ENCODE peak calls at places on chromosome 5, in five cellular contexts. I is NCI-H2029 treated with DMSO at 0.1 percent for 48 hours, A is anterior cingulate cortex, N is cardiac fibroblast, M is GM04503. Z is an unnamed sample.

GRCh38 chr5:73280821-73281746 is 108.1 kb downstream of the TMEM174 start:
- DNase-seq in N (peak), A (no peak), M (no peak), I (peak), Z (no peak)

GRCh38 chr5:171315386-171315891 is 6.4 kb downstream of the TLX3 start:
- DNase-seq in M (no peak), I (no peak), A (no peak), N (no peak), Z (no peak)

GRCh38 chr5:142110046-142110531 is 1.5 kb downstream of the NDFIP1 start:
- DNase-seq in M (no peak), A (no peak), N (peak), I (no peak), Z (peak)

GRCh38 chr5:180533845-180534244 is 39.7 kb downstream of the CNOT6 start:
- DNase-seq in N (no peak), M (no peak), A (no peak), I (no peak), Z (no peak)

GRCh38 chr5:142301487-142302035 is 23.3 kb downstream of the SPRY4 start:
- DNase-seq in I (no peak), N (no peak), M (no peak), A (no peak), Z (no peak)

GRCh38 chr5:98965226-98965625 is 36.4 kb upstream of the CHD1 start:
- DNase-seq in I (no peak), M (no peak), A (no peak), N (no peak), Z (no peak)

GRCh38 chr5:158606228-158606627 is 493.5 kb downstream of the EBF1 start:
- DNase-seq in M (no peak), I (no peak), N (no peak), A (no peak), Z (no peak)

GRCh38 chr5:16934123-16934522 is 2.0 kb downstream of the MYO10 start:
- DNase-seq in I (no peak), A (no peak), M (no peak), N (peak), Z (no peak)

GRCh38 chr5:74081126-74081525 is 455.1 kb downstream of the ARHGEF28 start:
- DNase-seq in M (no peak), I (no peak), N (no peak), A (no peak), Z (no peak)

GRCh38 chr5:56176155-56176798 is 56.9 kb downstream of the ANKRD55 start:
- DNase-seq in I (no peak), A (no peak), N (peak), M (peak), Z (no peak)